ENCODE peak calls at places on chromosomes 1 and 21, in four cellular contexts. One of them, this sample, is unnamed.
A peak's percentile ranks its signal among the peaks of the same experiment; 100 is the strongest.

GRCh38 chr21:37547615-37547975 is 181.0 kb downstream of the DYRK1A start:
- DNase-seq in H9: no peak
- DNase-seq in mesenchymal stem cell: no peak
- DNase-seq in IMR-90: no peak
- DNase-seq in this sample: no peak

GRCh38 chr1:222084996-222085395 is 343.1 kb upstream of the DUSP10 start:
- DNase-seq in H9: no peak
- DNase-seq in mesenchymal stem cell: no peak
- DNase-seq in IMR-90: peak; percentile 62
- DNase-seq in this sample: no peak

GRCh38 chr1:168234846-168235547 is 9.2 kb downstream of the SFT2D2 start:
- DNase-seq in H9: peak; percentile 59
- DNase-seq in mesenchymal stem cell: peak; percentile 49
- DNase-seq in IMR-90: peak; percentile 43
- DNase-seq in this sample: no peak

GRCh38 chr1:164961714-164962113 is 394.8 kb downstream of the LMX1A start:
- DNase-seq in H9: no peak
- DNase-seq in mesenchymal stem cell: no peak
- DNase-seq in IMR-90: no peak
- DNase-seq in this sample: no peak

GRCh38 chr1:79264285-79264684 is 257.8 kb upstream of the ADGRL4 start:
- DNase-seq in H9: no peak
- DNase-seq in mesenchymal stem cell: no peak
- DNase-seq in IMR-90: no peak
- DNase-seq in this sample: no peak

GRCh38 chr1:99590578-99591209 is 55.2 kb upstream of the PALMD start:
- DNase-seq in H9: no peak
- DNase-seq in mesenchymal stem cell: peak; percentile 66
- DNase-seq in IMR-90: peak; percentile 94
- DNase-seq in this sample: no peak

GRCh38 chr1:225554216-225554812 is 98.6 kb downstream of the ENAH start:
- DNase-seq in H9: no peak
- DNase-seq in mesenchymal stem cell: peak; percentile 44
- DNase-seq in IMR-90: peak; percentile 44
- DNase-seq in this sample: no peak

GRCh38 chr1:231286603-231287002 is 45.6 kb downstream of the GNPAT start:
- DNase-seq in H9: no peak
- DNase-seq in mesenchymal stem cell: no peak
- DNase-seq in IMR-90: no peak
- DNase-seq in this sample: no peak

GRCh38 chr1:92410706-92411105 is 76.0 kb downstream of the GFI1 start:
- DNase-seq in H9: no peak
- DNase-seq in mesenchymal stem cell: no peak
- DNase-seq in IMR-90: no peak
- DNase-seq in this sample: no peak

GRCh38 chr1:29238601-29238964 is 2.3 kb downstream of the PTPRU start:
- DNase-seq in H9: no peak
- DNase-seq in mesenchymal stem cell: no peak
- DNase-seq in IMR-90: no peak
- DNase-seq in this sample: no peak

GRCh38 chr1:3775498-3776230 is 3.1 kb downstream of the SMIM1 start:
- DNase-seq in H9: peak; percentile 86
- DNase-seq in mesenchymal stem cell: peak; percentile 62
- DNase-seq in IMR-90: peak; percentile 59
- DNase-seq in this sample: no peak

GRCh38 chr1:36172983-36173382 is 17.0 kb downstream of the MAP7D1 start:
- DNase-seq in H9: no peak
- DNase-seq in mesenchymal stem cell: peak; percentile 73
- DNase-seq in IMR-90: peak; percentile 86
- DNase-seq in this sample: no peak

GRCh38 chr21:36902331-36902730 is 64.1 kb downstream of the HLCS start:
- DNase-seq in H9: no peak
- DNase-seq in mesenchymal stem cell: no peak
- DNase-seq in IMR-90: no peak
- DNase-seq in this sample: no peak

GRCh38 chr21:36428789-36429671 is 43.8 kb downstream of the CHAF1B start:
- DNase-seq in H9: no peak
- DNase-seq in mesenchymal stem cell: peak; percentile 25
- DNase-seq in IMR-90: no peak
- DNase-seq in this sample: no peak

GRCh38 chr1:147504801-147505303 is 36.4 kb upstream of the BCL9 start:
- DNase-seq in H9: peak; percentile 94
- DNase-seq in mesenchymal stem cell: peak; percentile 40
- DNase-seq in IMR-90: peak; percentile 15
- DNase-seq in this sample: no peak

GRCh38 chr1:39507230-39507928 is 15.9 kb downstream of the BMP8A start:
- DNase-seq in H9: peak; percentile 65
- DNase-seq in mesenchymal stem cell: peak; percentile 53
- DNase-seq in IMR-90: no peak
- DNase-seq in this sample: no peak

GRCh38 chr1:172547071-172547470 is 14.1 kb downstream of the SUCO start:
- DNase-seq in H9: no peak
- DNase-seq in mesenchymal stem cell: peak; percentile 32
- DNase-seq in IMR-90: peak; percentile 68
- DNase-seq in this sample: no peak

GRCh38 chr1:156691216-156691615 is 14.0 kb upstream of the NES start:
- DNase-seq in H9: no peak
- DNase-seq in mesenchymal stem cell: no peak
- DNase-seq in IMR-90: no peak
- DNase-seq in this sample: peak; percentile 66

DNA sequence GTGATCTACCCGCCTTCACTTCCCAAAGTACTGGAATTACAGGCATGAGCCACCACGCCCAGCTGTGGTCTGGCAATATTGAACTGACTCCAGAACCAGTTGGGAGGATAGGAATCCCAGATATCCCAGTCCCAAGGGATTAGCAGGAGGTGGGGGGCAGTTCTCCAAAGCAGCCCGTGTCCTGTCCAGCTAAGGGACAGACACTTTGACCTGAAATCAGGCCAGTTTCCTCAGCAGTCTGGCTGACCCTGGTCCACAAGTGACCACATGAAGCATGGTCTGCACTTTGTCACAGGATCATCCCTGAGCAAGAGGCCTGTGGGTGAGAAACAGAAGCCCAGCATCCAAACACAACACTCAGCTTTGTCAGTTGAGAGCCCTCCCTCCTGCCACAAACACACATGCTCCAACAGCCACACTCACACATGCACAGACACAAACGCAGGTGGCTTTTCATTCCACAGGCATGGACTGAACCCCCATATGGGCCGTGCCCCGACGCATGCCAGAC is 2.7 kb upstream of the FDPS start:
- DNase-seq in H9: no peak
- DNase-seq in mesenchymal stem cell: peak; percentile 62
- DNase-seq in IMR-90: no peak
- DNase-seq in this sample: no peak
- H4K91ac ChIP-seq in H9: no peak overlapping the region
- H4K91ac ChIP-seq in mesenchymal stem cell: peak overlapping the region; percentile 87
- H4K91ac ChIP-seq in IMR-90: no peak overlapping the region
- H4K91ac ChIP-seq in this sample: peak overlapping the region; percentile 94

GRCh38 chr1:145714524-145715111 is 4.7 kb upstream of the CD160 start:
- DNase-seq in H9: no peak
- DNase-seq in mesenchymal stem cell: no peak
- DNase-seq in IMR-90: no peak
- DNase-seq in this sample: no peak

GRCh38 chr1:145717833-145718232 is 1.5 kb upstream of the CD160 start:
- DNase-seq in H9: no peak
- DNase-seq in mesenchymal stem cell: no peak
- DNase-seq in IMR-90: no peak
- DNase-seq in this sample: no peak

GRCh38 chr1:145719230-145720079 is at the start of gene CD160:
- DNase-seq in H9: no peak
- DNase-seq in mesenchymal stem cell: no peak
- DNase-seq in IMR-90: no peak
- DNase-seq in this sample: no peak

GRCh38 chr1:145720556-145720877 is 1.2 kb downstream of the CD160 start:
- DNase-seq in H9: no peak
- DNase-seq in mesenchymal stem cell: peak; percentile 77
- DNase-seq in IMR-90: peak; percentile 91
- DNase-seq in this sample: no peak

DNA sequence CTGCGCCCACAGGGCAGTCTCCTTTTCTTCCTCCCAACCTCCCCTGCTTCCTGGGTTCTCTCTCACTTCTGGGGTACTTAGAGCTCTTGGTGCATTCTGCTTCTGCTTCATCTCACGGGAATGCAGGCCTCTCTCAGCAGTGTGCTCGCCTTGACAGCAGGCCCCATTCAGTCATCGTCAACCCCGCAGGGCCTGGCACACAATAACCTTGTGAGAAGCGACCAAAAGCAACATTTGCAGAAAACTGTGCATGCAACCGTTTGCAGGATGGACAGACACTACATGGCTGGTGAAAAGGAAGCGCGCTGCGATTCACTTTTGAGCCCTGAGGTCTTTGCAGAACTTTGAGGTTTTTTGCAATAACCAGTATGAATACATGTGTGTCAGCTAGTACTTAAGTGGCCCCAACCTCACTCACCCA is 2.6 kb upstream of the CD160 start:
- DNase-seq in H9: no peak
- DNase-seq in mesenchymal stem cell: no peak
- DNase-seq in IMR-90: no peak
- DNase-seq in this sample: no peak
- H4K91ac ChIP-seq in H9: no peak overlapping the region
- H4K91ac ChIP-seq in mesenchymal stem cell: no peak overlapping the region
- H4K91ac ChIP-seq in IMR-90: peak overlapping the region; percentile 63
- H4K91ac ChIP-seq in this sample: no peak overlapping the region

GRCh38 chr1:109873278-109874175 is 37.1 kb upstream of the CSF1 start:
- DNase-seq in H9: no peak
- DNase-seq in mesenchymal stem cell: peak; percentile 53
- DNase-seq in IMR-90: peak; percentile 29
- DNase-seq in this sample: no peak

GRCh38 chr1:109864063-109864822 is 46.4 kb upstream of the CSF1 start:
- DNase-seq in H9: no peak
- DNase-seq in mesenchymal stem cell: peak; percentile 78
- DNase-seq in IMR-90: peak; percentile 28
- DNase-seq in this sample: no peak

GRCh38 chr1:109864960-109865611 is 45.6 kb upstream of the CSF1 start:
- DNase-seq in H9: no peak
- DNase-seq in mesenchymal stem cell: peak; percentile 33
- DNase-seq in IMR-90: peak; percentile 42
- DNase-seq in this sample: no peak

GRCh38 chr1:109866071-109866470 is 44.6 kb upstream of the CSF1 start:
- DNase-seq in H9: no peak
- DNase-seq in mesenchymal stem cell: no peak
- DNase-seq in IMR-90: no peak
- DNase-seq in this sample: no peak

GRCh38 chr1:109869141-109869540 is 41.5 kb upstream of the CSF1 start:
- DNase-seq in H9: no peak
- DNase-seq in mesenchymal stem cell: no peak
- DNase-seq in IMR-90: no peak
- DNase-seq in this sample: no peak
- H4K91ac ChIP-seq in H9: no peak overlapping the region
- H4K91ac ChIP-seq in mesenchymal stem cell: no peak overlapping the region
- H4K91ac ChIP-seq in IMR-90: no peak overlapping the region
- H4K91ac ChIP-seq in this sample: no peak overlapping the region

GRCh38 chr1:23798662-23799142 is 1.9 kb downstream of the GALE start:
- DNase-seq in H9: no peak
- DNase-seq in mesenchymal stem cell: no peak
- DNase-seq in IMR-90: no peak
- DNase-seq in this sample: no peak
- H4K91ac ChIP-seq in H9: no peak overlapping the region
- H4K91ac ChIP-seq in mesenchymal stem cell: peak overlapping the region; percentile 96
- H4K91ac ChIP-seq in IMR-90: no peak overlapping the region
- H4K91ac ChIP-seq in this sample: no peak overlapping the region

GRCh38 chr1:16236495-16237342 is at the start of gene CPLANE2:
- DNase-seq in H9: peak; percentile 95
- DNase-seq in mesenchymal stem cell: peak; percentile 85
- DNase-seq in IMR-90: peak; percentile 88
- DNase-seq in this sample: peak; percentile 98
- H4K91ac ChIP-seq in H9: no peak within 1 kb of the TSS
- H4K91ac ChIP-seq in mesenchymal stem cell: no peak within 1 kb of the TSS
- H4K91ac ChIP-seq in IMR-90: peak within 1 kb of the TSS; percentile 87
- H4K91ac ChIP-seq in this sample: peak within 1 kb of the TSS; percentile 19

GRCh38 chr1:59150537-59151386 is 146.1 kb upstream of the FGGY start:
- DNase-seq in H9: no peak
- DNase-seq in mesenchymal stem cell: peak; percentile 100
- DNase-seq in IMR-90: peak; percentile 100
- DNase-seq in this sample: no peak
- H4K91ac ChIP-seq in H9: no peak overlapping the region
- H4K91ac ChIP-seq in mesenchymal stem cell: peak overlapping the region; percentile 22
- H4K91ac ChIP-seq in IMR-90: peak overlapping the region; percentile 93
- H4K91ac ChIP-seq in this sample: no peak overlapping the region

GRCh38 chr1:9182784-9183257 is 51.8 kb upstream of the H6PD start:
- DNase-seq in H9: no peak
- DNase-seq in mesenchymal stem cell: no peak
- DNase-seq in IMR-90: no peak
- DNase-seq in this sample: peak; percentile 58

GRCh38 chr1:9181990-9182783 is 52.4 kb upstream of the H6PD start:
- DNase-seq in H9: peak; percentile 62
- DNase-seq in mesenchymal stem cell: peak; percentile 61
- DNase-seq in IMR-90: no peak
- DNase-seq in this sample: peak; percentile 73

GRCh38 chr1:9184749-9185148 is 49.8 kb upstream of the H6PD start:
- DNase-seq in H9: no peak
- DNase-seq in mesenchymal stem cell: no peak
- DNase-seq in IMR-90: no peak
- DNase-seq in this sample: no peak

GRCh38 chr1:9183898-9184297 is 50.7 kb upstream of the H6PD start:
- DNase-seq in H9: no peak
- DNase-seq in mesenchymal stem cell: peak; percentile 44
- DNase-seq in IMR-90: no peak
- DNase-seq in this sample: no peak

DNA sequence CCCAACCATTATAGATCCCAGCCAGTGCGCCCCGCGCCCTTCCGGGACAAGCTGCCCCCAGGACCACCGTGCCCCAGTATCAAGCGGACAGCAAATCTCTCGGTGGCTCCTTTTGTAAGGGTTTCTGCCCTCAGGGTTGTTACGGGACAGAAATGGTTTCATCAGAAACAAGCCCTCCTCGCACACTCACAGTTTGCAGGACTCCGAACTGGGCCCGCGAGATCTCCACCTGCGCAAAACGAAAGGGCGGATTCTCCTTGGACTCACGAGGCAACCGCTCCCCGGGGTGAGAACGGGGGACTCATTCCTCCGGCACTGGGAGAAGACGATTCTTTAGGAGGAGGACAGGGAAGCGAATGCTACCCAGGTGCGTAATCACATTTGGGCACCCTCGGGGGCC is 51.1 kb upstream of the H6PD start:
- DNase-seq in H9: no peak
- DNase-seq in mesenchymal stem cell: no peak
- DNase-seq in IMR-90: no peak
- DNase-seq in this sample: no peak
- H4K91ac ChIP-seq in H9: no peak overlapping the region
- H4K91ac ChIP-seq in mesenchymal stem cell: peak overlapping the region; percentile 5
- H4K91ac ChIP-seq in IMR-90: peak overlapping the region; percentile 59
- H4K91ac ChIP-seq in this sample: peak overlapping the region; percentile 54